ENCODE peak calls at places on chromosomes 16 and 17, in six cellular contexts. I is breast epithelium; K is left ventricle myocardium inferior; R is naive thymus-derived CD4-positive, alpha-beta T cell; Y is left lung; W is heart left ventricle. Z is an unnamed sample. For H3K9me3, the result is how much of the 10 kb centered on the place peaks cover.

GRCh38 chr16:75527825-75528299 is 8.0 kb downstream of the CHST5 start:
- DNase-seq in W (no peak), R (no peak), K (no peak), Y (no peak), I (no peak), Z (no peak)

GRCh38 chr16:2969545-2970521 is 685 bp downstream of the PAQR4 start:
- DNase-seq in I (no peak), Y (peak), R (peak), K (peak), W (peak), Z (no peak)

GRCh38 chr17:72031219-72031906 is 89.5 kb upstream of the SOX9 start:
- DNase-seq in W (no peak), Y (no peak), I (no peak), K (no peak), R (no peak), Z (no peak)

GRCh38 chr16:11949527-11949926 is 7.7 kb upstream of the NPIPB2 start:
- DNase-seq in K (no peak), Y (peak), R (no peak), W (peak), I (no peak), Z (no peak)

GRCh38 chr17:32161506-32162365 is 19.4 kb downstream of the RHOT1 start:
- DNase-seq in W (no peak), K (no peak), Y (no peak), R (no peak), I (no peak), Z (no peak)

GRCh38 chr17:32909787-32910369 is 18.1 kb upstream of the TMEM98 start:
- DNase-seq in Y (peak), W (peak), K (no peak), R (no peak), I (peak), Z (peak)

GRCh38 chr17:15290186-15290536 is 25.0 kb upstream of the PMP22 start:
- DNase-seq in W (no peak), I (no peak), K (no peak), R (no peak), Y (no peak), Z (no peak)

GRCh38 chr16:85872666-85873561 is 26.0 kb upstream of the IRF8 start:
- DNase-seq in R (no peak), Y (peak), K (peak), I (no peak), W (peak), Z (no peak)

GRCh38 chr17:15981208-15981607 is 18.3 kb downstream of the ZSWIM7 start:
- DNase-seq in I (no peak), K (no peak), W (no peak), Y (no peak), R (no peak), Z (no peak)

GRCh38 chr17:8314797-8315739 is 5.0 kb downstream of the ARHGEF15 start:
- DNase-seq in R (no peak), Y (no peak), K (no peak), I (no peak), W (no peak), Z (no peak)

GRCh38 chr16:84791088-84791487 is 28.7 kb upstream of the CRISPLD2 start:
- DNase-seq in I (no peak), K (no peak), Y (no peak), W (no peak), R (no peak), Z (no peak)

GRCh38 chr17:59038734-59039133 is 67.9 kb downstream of the TRIM37 start:
- DNase-seq in I (no peak), Y (no peak), W (no peak), R (no peak), K (no peak), Z (no peak)

GRCh38 chr16:85459529-85460251 is 153.4 kb upstream of the GSE1 start:
- DNase-seq in Y (no peak), I (no peak), K (peak), R (no peak), W (no peak), Z (no peak)

GRCh38 chr17:58281511-58282011 is 826 bp upstream of the MPO start:
- DNase-seq in K (no peak), I (no peak), R (no peak), W (no peak), Y (no peak), Z (no peak)

GRCh38 chr17:48883171-48883570 is 9.4 kb upstream of the ATP5MC1 start:
- DNase-seq in K (no peak), Y (no peak), W (no peak), I (no peak), R (no peak), Z (no peak)

GRCh38 chr16:14056970-14057369 is 14.1 kb upstream of the MRTFB start:
- DNase-seq in Y (no peak), K (no peak), R (no peak), W (no peak), I (no peak), Z (no peak)

GRCh38 chr17:7744416-7744815 is 26.9 kb downstream of the DNAH2 start:
- DNase-seq in K (no peak), I (no peak), W (no peak), Y (no peak), R (no peak), Z (no peak)

GRCh38 chr17:40484973-40485530 is 16.4 kb downstream of the TNS4 start:
- DNase-seq in Y (no peak), K (no peak), I (no peak), R (no peak), W (no peak), Z (peak)

GRCh38 chr17:14427914-14428639 is 127.2 kb downstream of the HS3ST3B1 start:
- DNase-seq in K (no peak), Y (no peak), R (peak), I (no peak), W (no peak), Z (no peak)

GRCh38 chr17:28612936-28613872 is 781 bp downstream of the RSKR start:
- DNase-seq in I (no peak), R (peak), Y (no peak), K (no peak), W (no peak), Z (no peak)

GRCh38 chr17:78392295-78392694 is 13.8 kb downstream of the PGS1 start:
- DNase-seq in W (no peak), K (no peak), Y (no peak), I (no peak), R (no peak), Z (no peak)

GRCh38 chr17:17822189-17822978 is 14.4 kb downstream of the SREBF1 start:
- DNase-seq in Y (peak), R (no peak), K (peak), I (peak), W (peak), Z (no peak)

GRCh38 chr16:20099375-20099774 is 25.7 kb upstream of the GPR139 start:
- DNase-seq in Y (no peak), R (no peak), I (no peak), K (no peak), W (no peak), Z (no peak)

GRCh38 chr17:78337244-78338109 is 22.4 kb downstream of the SOCS3 start:
- DNase-seq in W (no peak), Y (peak), R (no peak), I (no peak), K (no peak), Z (no peak)

GRCh38 chr16:28326881-28327610 is 34.7 kb downstream of the SBK1 start:
- DNase-seq in Y (no peak), I (no peak), W (no peak), K (peak), R (peak), Z (no peak)

GRCh38 chr17:79650283-79650682 is 39.4 kb upstream of the RBFOX3 start:
- DNase-seq in R (no peak), K (no peak), Y (peak), I (peak), W (no peak), Z (no peak)

GRCh38 chr16:84813141-84813933 is 6.4 kb upstream of the CRISPLD2 start:
- DNase-seq in Y (no peak), R (no peak), I (no peak), K (no peak), W (no peak), Z (no peak)

GRCh38 chr17:32341857-32342602 is at the start of gene C17orf75:
- DNase-seq in I (peak), Y (peak), K (peak), W (peak), R (peak), Z (no peak)

GRCh38 chr16:15464401-15465186 is 30.2 kb downstream of the BMERB1 start:
- DNase-seq in W (no peak), I (no peak), Y (no peak), K (no peak), R (no peak), Z (no peak)

GRCh38 chr17:17792551-17793377 is 44.0 kb downstream of the SREBF1 start:
- DNase-seq in R (peak), W (no peak), Y (no peak), I (no peak), K (no peak), Z (no peak)

GRCh38 chr16:28179354-28179753 is 32.4 kb downstream of the XPO6 start:
- DNase-seq in W (no peak), K (no peak), Y (no peak), R (no peak), I (no peak), Z (no peak)

GRCh38 chr16:2970563-2970962 is 1.4 kb downstream of the PAQR4 start:
- DNase-seq in I (no peak), K (no peak), W (no peak), Y (no peak), R (no peak), Z (no peak)

GRCh38 chr16:31636433-31636832 is 108.7 kb downstream of the AHSP start:
- DNase-seq in K (no peak), Y (no peak), I (no peak), R (no peak), W (no peak), Z (no peak)

GRCh38 chr16:31641279-31641678 is 113.6 kb downstream of the AHSP start:
- DNase-seq in I (no peak), R (no peak), K (no peak), W (no peak), Y (no peak), Z (no peak)
- H3K9me3 ChIP-seq in I (under half), R (under half), K (under half), W (under half), Y (under half), Z (under half)

GRCh38 chr16:47056704-47057630 is 83.5 kb upstream of the DNAJA2 start:
- DNase-seq in K (no peak), I (no peak), W (no peak), R (no peak), Y (no peak), Z (no peak)

GRCh38 chr16:47060596-47060995 is 83.1 kb downstream of the NETO2 start:
- DNase-seq in I (no peak), Y (no peak), K (no peak), R (no peak), W (no peak), Z (no peak)

GRCh38 chr16:47059991-47060390 is 83.8 kb downstream of the NETO2 start:
- DNase-seq in Y (no peak), I (no peak), W (no peak), R (no peak), K (no peak), Z (no peak)

GRCh38 chr16:47057631-47057996 is 84.1 kb upstream of the DNAJA2 start:
- DNase-seq in R (no peak), Y (no peak), W (no peak), K (no peak), I (no peak), Z (no peak)

GRCh38 chr16:47058295-47059086 is 85.0 kb upstream of the DNAJA2 start:
- DNase-seq in K (no peak), Y (no peak), I (no peak), W (no peak), R (no peak), Z (no peak)
- H3K9me3 ChIP-seq in K (under half), Y (under half), I (under half), W (under half), R (under half), Z (under half)

GRCh38 chr17:63305857-63306256 is 140.2 kb downstream of the CYB561 start:
- DNase-seq in K (no peak), Y (no peak), R (no peak), I (no peak), W (no peak), Z (no peak)

GRCh38 chr17:63308272-63308671 is 137.8 kb downstream of the CYB561 start:
- DNase-seq in Y (no peak), W (no peak), K (no peak), I (no peak), R (no peak), Z (no peak)

GRCh38 chr17:63306855-63307254 is 139.3 kb downstream of the CYB561 start:
- DNase-seq in I (no peak), R (no peak), K (no peak), Y (no peak), W (no peak), Z (no peak)

GRCh38 chr17:63309021-63309420 is 137.1 kb downstream of the CYB561 start:
- DNase-seq in W (no peak), I (no peak), K (no peak), R (no peak), Y (no peak), Z (no peak)

GRCh38 chr17:63304704-63305261 is 141.3 kb downstream of the CYB561 start:
- DNase-seq in W (no peak), R (no peak), Y (no peak), K (no peak), I (no peak), Z (no peak)
- H3K9me3 ChIP-seq in W (under half), R (under half), Y (under half), K (under half), I (under half), Z (under half)

GRCh38 chr16:67014641-67015315 is 14.2 kb upstream of the CBFB start:
- DNase-seq in W (no peak), R (no peak), Y (peak), K (no peak), I (peak), Z (no peak)

GRCh38 chr16:67013238-67013822 is 15.6 kb upstream of the CBFB start:
- DNase-seq in K (no peak), Y (no peak), W (peak), I (no peak), R (no peak), Z (no peak)

GRCh38 chr16:67013823-67014640 is 14.9 kb upstream of the CBFB start:
- DNase-seq in K (peak), I (peak), Y (peak), W (peak), R (peak), Z (no peak)

GRCh38 chr16:67009158-67009557 is 19.8 kb upstream of the CBFB start:
- DNase-seq in I (no peak), W (no peak), K (no peak), Y (no peak), R (no peak), Z (no peak)

GRCh38 chr16:67011274-67011673 is 17.7 kb upstream of the CBFB start:
- DNase-seq in I (no peak), W (no peak), R (no peak), Y (no peak), K (no peak), Z (no peak)
- H3K9me3 ChIP-seq in I (under half), W (under half), R (under half), Y (under half), K (under half), Z (under half)

GRCh38 chr17:22469941-22470340 is 777.6 kb downstream of the KCNJ18 start:
- DNase-seq in W (no peak), R (no peak), K (no peak), Y (no peak), I (no peak), Z (no peak)
- H3K9me3 ChIP-seq in W (under half), R (under half), K (under half), Y (under half), I (under half), Z (under half)

GRCh38 chr16:66651965-66652364 is 44.6 kb downstream of the CMTM4 start:
- DNase-seq in W (no peak), I (no peak), Y (no peak), K (no peak), R (no peak), Z (no peak)
- H3K9me3 ChIP-seq in W (under half), I (under half), Y (under half), K (under half), R (under half), Z (under half)

DNA sequence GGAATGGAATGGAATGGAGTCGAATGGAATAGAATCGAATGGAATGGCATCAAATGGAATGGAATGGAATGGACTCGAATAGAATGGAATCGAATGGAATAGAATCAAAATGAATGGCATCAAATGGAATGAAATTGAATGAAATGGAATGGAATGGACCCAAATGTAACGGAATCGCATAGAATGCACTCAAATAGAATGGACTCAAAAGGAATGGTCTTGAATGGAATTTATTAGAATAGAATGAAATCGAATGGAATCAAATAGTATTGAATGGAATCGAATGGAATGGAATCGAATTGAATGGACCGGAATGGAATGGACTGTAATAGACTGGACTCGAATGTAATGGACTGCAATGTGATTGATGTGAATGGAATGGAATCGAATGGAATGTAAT is 501.4 kb upstream of the WSB1 start:
- DNase-seq in I (no peak), Y (no peak), R (no peak), K (no peak), W (no peak), Z (peak)
- H3K9me3 ChIP-seq in I (half or more), Y (half or more), R (under half), K (half or more), W (under half), Z (under half)

GRCh38 chr17:70422862-70423261 is 253.5 kb downstream of the KCNJ2 start:
- DNase-seq in I (no peak), Y (no peak), K (no peak), W (no peak), R (no peak), Z (no peak)
- H3K9me3 ChIP-seq in I (under half), Y (under half), K (under half), W (under half), R (under half), Z (under half)

GRCh38 chr17:56929362-56929969 is 15.6 kb upstream of the TRIM25 start:
- DNase-seq in K (no peak), R (no peak), Y (no peak), I (no peak), W (no peak), Z (no peak)

GRCh38 chr17:56926270-56926669 is 12.4 kb upstream of the TRIM25 start:
- DNase-seq in I (no peak), Y (no peak), W (no peak), R (no peak), K (no peak), Z (no peak)

GRCh38 chr17:56926704-56927103 is 12.9 kb upstream of the TRIM25 start:
- DNase-seq in Y (no peak), W (no peak), R (no peak), K (no peak), I (no peak), Z (no peak)

GRCh38 chr17:56928586-56928985 is 14.7 kb upstream of the TRIM25 start:
- DNase-seq in I (no peak), Y (no peak), R (no peak), W (no peak), K (no peak), Z (no peak)

GRCh38 chr17:56925088-56925487 is 11.2 kb upstream of the TRIM25 start:
- DNase-seq in R (no peak), Y (no peak), K (no peak), I (no peak), W (no peak), Z (no peak)
- H3K9me3 ChIP-seq in R (under half), Y (under half), K (under half), I (under half), W (under half), Z (under half)

Z was measured in keratinocyte.